ENCODE peak calls at places on chromosomes 16 and 17, in five cellular contexts. One of them, this sample, is unnamed.

GRCh38 chr17:32563583-32563982 is 76.8 kb downstream of the CDK5R1 start:
- DNase-seq in esophagus squamous epithelium: no peak
- DNase-seq in Peyer's patch: no peak
- DNase-seq in tibial nerve: no peak
- DNase-seq in Panc1: no peak
- DNase-seq in this sample: no peak

GRCh38 chr17:2011421-2012371 is 13.4 kb downstream of the RTN4RL1 start:
- DNase-seq in esophagus squamous epithelium: no peak
- DNase-seq in Panc1: no peak
- DNase-seq in Peyer's patch: no peak
- DNase-seq in tibial nerve: peak; percentile 55
- DNase-seq in this sample: peak; percentile 79

GRCh38 chr17:27596571-27597187 is 34.3 kb upstream of the LGALS9 start:
- DNase-seq in Peyer's patch: no peak
- DNase-seq in tibial nerve: no peak
- DNase-seq in Panc1: no peak
- DNase-seq in esophagus squamous epithelium: no peak
- DNase-seq in this sample: no peak

GRCh38 chr17:19741832-19742457 is 6.2 kb downstream of the ALDH3A1 start:
- DNase-seq in Panc1: no peak
- DNase-seq in Peyer's patch: no peak
- DNase-seq in esophagus squamous epithelium: no peak
- DNase-seq in tibial nerve: no peak
- DNase-seq in this sample: no peak

GRCh38 chr17:66354981-66355380 is 52.6 kb downstream of the PRKCA start:
- DNase-seq in esophagus squamous epithelium: no peak
- DNase-seq in Panc1: no peak
- DNase-seq in tibial nerve: no peak
- DNase-seq in Peyer's patch: no peak
- DNase-seq in this sample: no peak

GRCh38 chr17:2232244-2232638 is 71.3 kb downstream of the SMG6 start:
- DNase-seq in tibial nerve: no peak
- DNase-seq in Panc1: no peak
- DNase-seq in esophagus squamous epithelium: no peak
- DNase-seq in Peyer's patch: no peak
- DNase-seq in this sample: no peak

GRCh38 chr17:15404116-15404730 is 62.8 kb upstream of the TEKT3 start:
- DNase-seq in Panc1: no peak
- DNase-seq in Peyer's patch: no peak
- DNase-seq in esophagus squamous epithelium: no peak
- DNase-seq in tibial nerve: no peak
- DNase-seq in this sample: no peak

GRCh38 chr17:68910256-68910705 is 44.9 kb downstream of the ABCA8 start:
- DNase-seq in Panc1: no peak
- DNase-seq in Peyer's patch: no peak
- DNase-seq in tibial nerve: peak; percentile 8
- DNase-seq in esophagus squamous epithelium: no peak
- DNase-seq in this sample: no peak

GRCh38 chr16:68273896-68274295 is 9.6 kb downstream of the SLC7A6 start:
- DNase-seq in tibial nerve: no peak
- DNase-seq in esophagus squamous epithelium: no peak
- DNase-seq in Panc1: no peak
- DNase-seq in Peyer's patch: no peak
- DNase-seq in this sample: no peak

GRCh38 chr16:14366447-14366846 is 263.6 kb downstream of the PARN start:
- DNase-seq in Panc1: no peak
- DNase-seq in esophagus squamous epithelium: no peak
- DNase-seq in Peyer's patch: no peak
- DNase-seq in tibial nerve: no peak
- DNase-seq in this sample: no peak

GRCh38 chr16:69017036-69017783 is 88.2 kb upstream of the HAS3 start:
- DNase-seq in esophagus squamous epithelium: no peak
- DNase-seq in Panc1: no peak
- DNase-seq in tibial nerve: no peak
- DNase-seq in Peyer's patch: no peak
- DNase-seq in this sample: no peak

GRCh38 chr16:23784811-23785447 is 30.1 kb downstream of the CHP2 start:
- DNase-seq in tibial nerve: no peak
- DNase-seq in Peyer's patch: no peak
- DNase-seq in Panc1: no peak
- DNase-seq in esophagus squamous epithelium: no peak
- DNase-seq in this sample: no peak

GRCh38 chr16:53626816-53627215 is 76.8 kb downstream of the RPGRIP1L start:
- DNase-seq in Panc1: no peak
- DNase-seq in tibial nerve: no peak
- DNase-seq in Peyer's patch: no peak
- DNase-seq in esophagus squamous epithelium: no peak
- DNase-seq in this sample: no peak

GRCh38 chr16:29857133-29857760 is 5.8 kb downstream of the CDIPT start:
- DNase-seq in Peyer's patch: no peak
- DNase-seq in tibial nerve: no peak
- DNase-seq in esophagus squamous epithelium: no peak
- DNase-seq in Panc1: no peak
- DNase-seq in this sample: no peak

GRCh38 chr16:48611329-48612137 is 1.6 kb upstream of the N4BP1 start:
- DNase-seq in Peyer's patch: peak; percentile 65
- DNase-seq in Panc1: no peak
- DNase-seq in tibial nerve: no peak
- DNase-seq in esophagus squamous epithelium: no peak
- DNase-seq in this sample: no peak

GRCh38 chr17:73401911-73402310 is 90.1 kb upstream of the CDC42EP4 start:
- DNase-seq in tibial nerve: peak; percentile 41
- DNase-seq in esophagus squamous epithelium: no peak
- DNase-seq in Panc1: no peak
- DNase-seq in Peyer's patch: no peak
- DNase-seq in this sample: no peak

GRCh38 chr16:67150058-67150832 is 553 bp downstream of the B3GNT9 start:
- DNase-seq in tibial nerve: no peak
- DNase-seq in Panc1: no peak
- DNase-seq in Peyer's patch: peak; percentile 57
- DNase-seq in esophagus squamous epithelium: no peak
- DNase-seq in this sample: no peak

GRCh38 chr16:70159355-70160348 is 13.9 kb upstream of the CLEC18C start:
- DNase-seq in esophagus squamous epithelium: no peak
- DNase-seq in tibial nerve: no peak
- DNase-seq in Peyer's patch: no peak
- DNase-seq in Panc1: no peak
- DNase-seq in this sample: no peak

GRCh38 chr17:60315650-60316049 is 76.3 kb downstream of the USP32 start:
- DNase-seq in Panc1: no peak
- DNase-seq in Peyer's patch: no peak
- DNase-seq in tibial nerve: no peak
- DNase-seq in esophagus squamous epithelium: no peak
- DNase-seq in this sample: no peak

GRCh38 chr17:57448288-57449283 is 192.3 kb downstream of the MSI2 start:
- DNase-seq in Panc1: no peak
- DNase-seq in Peyer's patch: no peak
- DNase-seq in tibial nerve: no peak
- DNase-seq in esophagus squamous epithelium: no peak
- DNase-seq in this sample: no peak

GRCh38 chr16:21646721-21647561 is 5.5 kb downstream of the IGSF6 start:
- DNase-seq in tibial nerve: no peak
- DNase-seq in Panc1: no peak
- DNase-seq in Peyer's patch: no peak
- DNase-seq in esophagus squamous epithelium: no peak
- DNase-seq in this sample: no peak

GRCh38 chr16:8588703-8589292 is 1.5 kb downstream of the TMEM114 start:
- DNase-seq in esophagus squamous epithelium: no peak
- DNase-seq in Panc1: no peak
- DNase-seq in tibial nerve: no peak
- DNase-seq in Peyer's patch: no peak
- DNase-seq in this sample: no peak

GRCh38 chr17:57516290-57517215 is 228.5 kb downstream of the CCDC182 start:
- DNase-seq in esophagus squamous epithelium: no peak
- DNase-seq in tibial nerve: no peak
- DNase-seq in Peyer's patch: no peak
- DNase-seq in Panc1: no peak
- DNase-seq in this sample: no peak

GRCh38 chr17:65756760-65757159 is 195.3 kb upstream of the AXIN2 start:
- DNase-seq in Peyer's patch: no peak
- DNase-seq in tibial nerve: no peak
- DNase-seq in esophagus squamous epithelium: no peak
- DNase-seq in Panc1: no peak
- DNase-seq in this sample: no peak

GRCh38 chr16:58639836-58640235 is 10.2 kb upstream of the CNOT1 start:
- DNase-seq in esophagus squamous epithelium: no peak
- DNase-seq in Peyer's patch: no peak
- DNase-seq in Panc1: no peak
- DNase-seq in tibial nerve: no peak
- DNase-seq in this sample: no peak
- H3K4me1 ChIP-seq in esophagus squamous epithelium: peaks cover 51% of the 10 kb centered on the region
- H3K4me1 ChIP-seq in Peyer's patch: no peaks in the 10 kb centered on the region
- H3K4me1 ChIP-seq in Panc1: no peaks in the 10 kb centered on the region
- H3K4me1 ChIP-seq in tibial nerve: no peaks in the 10 kb centered on the region
- H3K4me1 ChIP-seq in this sample: no peaks in the 10 kb centered on the region

DNA sequence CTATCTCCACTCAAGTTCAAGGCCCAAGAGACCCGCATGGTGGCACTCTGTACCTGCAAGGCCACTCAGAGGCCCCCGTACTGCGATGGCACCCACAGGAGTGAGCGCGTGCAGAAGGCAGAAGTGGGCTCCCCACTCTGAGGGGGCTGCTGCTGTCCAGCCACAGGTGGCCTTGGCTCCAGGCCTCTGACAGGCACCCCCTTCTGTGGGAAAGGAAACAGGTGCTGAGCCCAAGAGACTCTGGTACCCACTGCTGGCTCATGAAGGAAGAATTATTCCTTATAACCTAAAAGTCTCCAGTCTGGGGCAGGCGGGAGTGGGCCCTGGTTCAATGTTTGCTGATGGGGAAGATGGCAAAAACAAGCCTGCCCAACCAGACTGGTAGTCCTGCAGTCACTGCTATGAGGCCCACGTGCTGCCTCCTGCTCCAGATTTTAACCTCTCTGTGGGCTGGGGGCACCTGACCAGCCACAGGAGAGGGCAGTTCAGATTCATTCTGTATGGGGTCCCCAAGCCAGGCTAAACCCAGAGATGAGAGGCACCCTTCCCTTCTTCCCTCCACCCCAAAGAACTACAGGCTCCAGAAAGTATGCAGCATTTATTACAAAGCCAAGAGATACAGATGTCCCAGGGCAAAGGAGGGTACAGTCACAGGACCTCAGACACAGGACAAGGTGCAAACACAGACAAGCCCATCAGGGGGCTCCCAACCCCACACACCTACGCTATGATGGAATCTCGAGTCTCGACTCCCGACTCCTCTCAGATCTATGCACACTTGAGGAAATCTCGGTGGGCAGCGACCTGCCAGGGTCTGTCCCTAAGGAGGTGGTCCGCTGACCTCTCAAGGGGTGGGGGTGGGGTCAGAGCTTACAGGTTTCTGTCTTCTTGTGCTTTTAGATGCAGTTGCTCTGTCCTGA is 3.4 kb downstream of the CISD3 start:
- DNase-seq in Peyer's patch: peak; percentile 55
- DNase-seq in esophagus squamous epithelium: no peak
- DNase-seq in Panc1: no peak
- DNase-seq in tibial nerve: no peak
- DNase-seq in this sample: no peak
- TF ChIP-seq CTCF in Peyer's patch: peak; percentile 18
- TF ChIP-seq CTCF in esophagus squamous epithelium: no peak
- TF ChIP-seq CTCF in Panc1: peak; percentile 58
- TF ChIP-seq CTCF in tibial nerve: no peak
- TF ChIP-seq CTCF in this sample: no peak

GRCh38 chr17:79840204-79840988 is 1.2 kb upstream of the CBX4 start:
- DNase-seq in tibial nerve: peak; percentile 81
- DNase-seq in esophagus squamous epithelium: no peak
- DNase-seq in Panc1: no peak
- DNase-seq in Peyer's patch: peak; percentile 71
- DNase-seq in this sample: peak; percentile 63
- H3K4me3 ChIP-seq in tibial nerve: peak overlapping the region; percentile 55
- H3K4me3 ChIP-seq in esophagus squamous epithelium: peak overlapping the region; percentile 90
- H3K4me3 ChIP-seq in Panc1: peak overlapping the region; percentile 50
- H3K4me3 ChIP-seq in Peyer's patch: no peak overlapping the region
- H3K4me3 ChIP-seq in this sample: no peak overlapping the region

GRCh38 chr17:58997756-58998553 is 108.7 kb downstream of the TRIM37 start:
- DNase-seq in Panc1: no peak
- DNase-seq in tibial nerve: no peak
- DNase-seq in Peyer's patch: no peak
- DNase-seq in esophagus squamous epithelium: no peak
- DNase-seq in this sample: no peak
- H3K4me1 ChIP-seq in Panc1: no peaks in the 10 kb centered on the region
- H3K4me1 ChIP-seq in tibial nerve: no peaks in the 10 kb centered on the region
- H3K4me1 ChIP-seq in Peyer's patch: no peaks in the 10 kb centered on the region
- H3K4me1 ChIP-seq in esophagus squamous epithelium: peaks cover 3% of the 10 kb centered on the region
- H3K4me1 ChIP-seq in this sample: no peaks in the 10 kb centered on the region

DNA sequence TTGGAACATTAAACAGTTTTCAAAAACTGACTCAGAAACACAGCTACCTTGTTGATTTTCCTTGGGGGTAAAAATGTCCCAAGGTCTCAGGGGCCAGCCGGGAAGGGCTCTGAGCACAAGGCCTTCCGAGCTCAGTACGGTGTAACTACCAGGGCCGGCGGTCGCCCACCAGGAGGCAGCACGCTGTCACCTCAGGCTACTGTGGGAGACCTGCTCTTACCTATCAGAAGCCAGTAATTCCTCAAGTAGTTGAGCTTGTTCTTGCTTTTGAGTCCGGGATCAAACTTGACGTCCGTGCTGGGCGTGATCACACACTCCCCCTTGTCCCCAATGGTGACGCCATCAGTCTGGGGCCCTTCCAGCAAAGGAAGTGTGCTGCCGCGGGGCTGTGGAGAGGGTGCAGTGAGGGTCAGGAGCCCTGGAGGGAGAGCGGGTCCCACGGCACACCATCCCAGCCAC is 43.4 kb upstream of the ICAM2 start:
- DNase-seq in esophagus squamous epithelium: no peak
- DNase-seq in Peyer's patch: peak; percentile 80
- DNase-seq in tibial nerve: no peak
- DNase-seq in Panc1: no peak
- DNase-seq in this sample: peak; percentile 82
- TF ChIP-seq CTCF in esophagus squamous epithelium: peak; percentile 59
- TF ChIP-seq CTCF in Peyer's patch: peak; percentile 70
- TF ChIP-seq CTCF in tibial nerve: peak; percentile 25
- TF ChIP-seq CTCF in Panc1: peak; percentile 63
- TF ChIP-seq CTCF in this sample: peak; percentile 38

DNA sequence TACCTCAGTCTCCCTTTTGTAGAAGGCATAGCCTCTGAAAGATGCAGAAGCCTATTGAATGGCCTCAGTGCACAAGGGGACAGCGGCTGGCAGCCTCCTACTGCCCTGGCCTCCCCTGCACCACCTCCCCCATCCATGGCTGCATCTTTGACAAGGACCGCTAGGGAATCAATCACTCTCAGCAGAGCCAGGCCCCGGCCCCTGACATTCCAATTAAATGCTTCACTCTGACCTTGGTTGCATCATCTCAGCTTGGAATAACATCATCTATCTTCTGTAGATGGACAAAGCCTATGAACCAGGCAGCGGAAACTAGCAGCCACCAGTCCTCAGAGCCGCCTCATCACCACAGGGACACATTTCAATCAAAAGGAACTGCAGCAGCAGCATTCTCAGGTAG is 11.7 kb upstream of the TMEM132E start:
- DNase-seq in Peyer's patch: no peak
- DNase-seq in esophagus squamous epithelium: no peak
- DNase-seq in Panc1: no peak
- DNase-seq in tibial nerve: no peak
- DNase-seq in this sample: no peak
- H3K4me3 ChIP-seq in Peyer's patch: no peak overlapping the region
- H3K4me3 ChIP-seq in esophagus squamous epithelium: no peak overlapping the region
- H3K4me3 ChIP-seq in Panc1: no peak overlapping the region
- H3K4me3 ChIP-seq in tibial nerve: no peak overlapping the region
- H3K4me3 ChIP-seq in this sample: no peak overlapping the region